ENCODE peak calls at places on chromosomes 6 and 20, in six cellular contexts. One of them, this sample, is unnamed.

GRCh38 chr6:7243188-7243942 is 69.6 kb downstream of the SSR1 start:
- DNase-seq in cerebellar nuclear complex: no peak
- DNase-seq in stimulated activated CD4-positive, alpha-beta T cell treated with anti-CD3 and anti-CD28 coated beads, Interleukin-1b, Interleukin-23, amount 100 ng/mL, for 1 hour: no peak
- DNase-seq in CD8-positive, alpha-beta memory T cell: peak; percentile 62
- DNase-seq in B cell: peak; percentile 70
- DNase-seq in RWPE1: peak; percentile 71
- DNase-seq in this sample: no peak

GRCh38 chr20:35013421-35014411 is 58.0 kb downstream of the MYH7B start:
- DNase-seq in RWPE1: no peak
- DNase-seq in B cell: no peak
- DNase-seq in cerebellar nuclear complex: no peak
- DNase-seq in stimulated activated CD4-positive, alpha-beta T cell treated with anti-CD3 and anti-CD28 coated beads, Interleukin-1b, Interleukin-23, amount 100 ng/mL, for 1 hour: no peak
- DNase-seq in CD8-positive, alpha-beta memory T cell: no peak
- DNase-seq in this sample: no peak

GRCh38 chr6:107333491-107333890 is 125.9 kb downstream of the PDSS2 start:
- DNase-seq in stimulated activated CD4-positive, alpha-beta T cell treated with anti-CD3 and anti-CD28 coated beads, Interleukin-1b, Interleukin-23, amount 100 ng/mL, for 1 hour: no peak
- DNase-seq in CD8-positive, alpha-beta memory T cell: no peak
- DNase-seq in B cell: no peak
- DNase-seq in RWPE1: no peak
- DNase-seq in cerebellar nuclear complex: no peak
- DNase-seq in this sample: no peak

GRCh38 chr20:25058797-25059486 is 1.0 kb upstream of the ACSS1 start:
- DNase-seq in RWPE1: no peak
- DNase-seq in CD8-positive, alpha-beta memory T cell: peak; percentile 36
- DNase-seq in B cell: no peak
- DNase-seq in stimulated activated CD4-positive, alpha-beta T cell treated with anti-CD3 and anti-CD28 coated beads, Interleukin-1b, Interleukin-23, amount 100 ng/mL, for 1 hour: no peak
- DNase-seq in cerebellar nuclear complex: no peak
- DNase-seq in this sample: peak; percentile 69

GRCh38 chr6:24229694-24230093 is 103.7 kb downstream of the NRSN1 start:
- DNase-seq in stimulated activated CD4-positive, alpha-beta T cell treated with anti-CD3 and anti-CD28 coated beads, Interleukin-1b, Interleukin-23, amount 100 ng/mL, for 1 hour: no peak
- DNase-seq in RWPE1: no peak
- DNase-seq in cerebellar nuclear complex: no peak
- DNase-seq in B cell: no peak
- DNase-seq in CD8-positive, alpha-beta memory T cell: no peak
- DNase-seq in this sample: no peak

GRCh38 chr20:4889446-4889845 is 111.9 kb downstream of the SLC23A2 start:
- DNase-seq in B cell: no peak
- DNase-seq in stimulated activated CD4-positive, alpha-beta T cell treated with anti-CD3 and anti-CD28 coated beads, Interleukin-1b, Interleukin-23, amount 100 ng/mL, for 1 hour: no peak
- DNase-seq in cerebellar nuclear complex: no peak
- DNase-seq in CD8-positive, alpha-beta memory T cell: no peak
- DNase-seq in RWPE1: no peak
- DNase-seq in this sample: no peak

GRCh38 chr20:62668441-62669027 is 26.2 kb downstream of the SLCO4A1 start:
- DNase-seq in RWPE1: peak; percentile 96
- DNase-seq in B cell: peak; percentile 47
- DNase-seq in CD8-positive, alpha-beta memory T cell: peak; percentile 33
- DNase-seq in cerebellar nuclear complex: peak; percentile 9
- DNase-seq in stimulated activated CD4-positive, alpha-beta T cell treated with anti-CD3 and anti-CD28 coated beads, Interleukin-1b, Interleukin-23, amount 100 ng/mL, for 1 hour: no peak
- DNase-seq in this sample: peak; percentile 83

GRCh38 chr6:15518057-15518456 is 144.8 kb downstream of the DTNBP1 start:
- DNase-seq in B cell: no peak
- DNase-seq in CD8-positive, alpha-beta memory T cell: no peak
- DNase-seq in RWPE1: no peak
- DNase-seq in stimulated activated CD4-positive, alpha-beta T cell treated with anti-CD3 and anti-CD28 coated beads, Interleukin-1b, Interleukin-23, amount 100 ng/mL, for 1 hour: no peak
- DNase-seq in cerebellar nuclear complex: no peak
- DNase-seq in this sample: no peak

GRCh38 chr20:21507275-21508229 is 6.3 kb downstream of the NKX2-2 start:
- DNase-seq in RWPE1: no peak
- DNase-seq in stimulated activated CD4-positive, alpha-beta T cell treated with anti-CD3 and anti-CD28 coated beads, Interleukin-1b, Interleukin-23, amount 100 ng/mL, for 1 hour: no peak
- DNase-seq in B cell: no peak
- DNase-seq in cerebellar nuclear complex: no peak
- DNase-seq in CD8-positive, alpha-beta memory T cell: no peak
- DNase-seq in this sample: no peak

GRCh38 chr6:13013681-13014550 is 297.3 kb downstream of the PHACTR1 start:
- DNase-seq in stimulated activated CD4-positive, alpha-beta T cell treated with anti-CD3 and anti-CD28 coated beads, Interleukin-1b, Interleukin-23, amount 100 ng/mL, for 1 hour: no peak
- DNase-seq in CD8-positive, alpha-beta memory T cell: no peak
- DNase-seq in RWPE1: no peak
- DNase-seq in cerebellar nuclear complex: no peak
- DNase-seq in B cell: peak; percentile 17
- DNase-seq in this sample: peak; percentile 61

GRCh38 chr6:160077526-160077925 is 44.1 kb upstream of the SLC22A1 start:
- DNase-seq in B cell: no peak
- DNase-seq in cerebellar nuclear complex: no peak
- DNase-seq in RWPE1: no peak
- DNase-seq in stimulated activated CD4-positive, alpha-beta T cell treated with anti-CD3 and anti-CD28 coated beads, Interleukin-1b, Interleukin-23, amount 100 ng/mL, for 1 hour: no peak
- DNase-seq in CD8-positive, alpha-beta memory T cell: no peak
- DNase-seq in this sample: no peak

GRCh38 chr6:3466488-3467219 is 9.8 kb upstream of the SLC22A23 start:
- DNase-seq in RWPE1: no peak
- DNase-seq in CD8-positive, alpha-beta memory T cell: no peak
- DNase-seq in B cell: no peak
- DNase-seq in cerebellar nuclear complex: no peak
- DNase-seq in stimulated activated CD4-positive, alpha-beta T cell treated with anti-CD3 and anti-CD28 coated beads, Interleukin-1b, Interleukin-23, amount 100 ng/mL, for 1 hour: no peak
- DNase-seq in this sample: no peak

GRCh38 chr20:14337400-14338171 is at the start of gene FLRT3:
- DNase-seq in CD8-positive, alpha-beta memory T cell: no peak
- DNase-seq in B cell: peak; percentile 58
- DNase-seq in RWPE1: peak; percentile 93
- DNase-seq in cerebellar nuclear complex: peak; percentile 97
- DNase-seq in stimulated activated CD4-positive, alpha-beta T cell treated with anti-CD3 and anti-CD28 coated beads, Interleukin-1b, Interleukin-23, amount 100 ng/mL, for 1 hour: no peak
- DNase-seq in this sample: peak; percentile 65

GRCh38 chr20:53534037-53534436 is 59.6 kb downstream of the ZNF217 start:
- DNase-seq in CD8-positive, alpha-beta memory T cell: no peak
- DNase-seq in cerebellar nuclear complex: no peak
- DNase-seq in B cell: no peak
- DNase-seq in RWPE1: no peak
- DNase-seq in stimulated activated CD4-positive, alpha-beta T cell treated with anti-CD3 and anti-CD28 coated beads, Interleukin-1b, Interleukin-23, amount 100 ng/mL, for 1 hour: no peak
- DNase-seq in this sample: no peak

GRCh38 chr6:151240861-151241642 is 1.3 kb downstream of the AKAP12 start:
- DNase-seq in cerebellar nuclear complex: no peak
- DNase-seq in RWPE1: peak; percentile 52
- DNase-seq in B cell: no peak
- DNase-seq in CD8-positive, alpha-beta memory T cell: no peak
- DNase-seq in stimulated activated CD4-positive, alpha-beta T cell treated with anti-CD3 and anti-CD28 coated beads, Interleukin-1b, Interleukin-23, amount 100 ng/mL, for 1 hour: no peak
- DNase-seq in this sample: peak; percentile 78

GRCh38 chr6:132730560-132730959 is 16.7 kb upstream of the VNN1 start:
- DNase-seq in RWPE1: no peak
- DNase-seq in B cell: no peak
- DNase-seq in CD8-positive, alpha-beta memory T cell: no peak
- DNase-seq in cerebellar nuclear complex: no peak
- DNase-seq in stimulated activated CD4-positive, alpha-beta T cell treated with anti-CD3 and anti-CD28 coated beads, Interleukin-1b, Interleukin-23, amount 100 ng/mL, for 1 hour: no peak
- DNase-seq in this sample: no peak

GRCh38 chr6:167581637-167582036 is 245.1 kb upstream of the AFDN start:
- DNase-seq in stimulated activated CD4-positive, alpha-beta T cell treated with anti-CD3 and anti-CD28 coated beads, Interleukin-1b, Interleukin-23, amount 100 ng/mL, for 1 hour: no peak
- DNase-seq in B cell: no peak
- DNase-seq in RWPE1: no peak
- DNase-seq in CD8-positive, alpha-beta memory T cell: no peak
- DNase-seq in cerebellar nuclear complex: no peak
- DNase-seq in this sample: no peak

GRCh38 chr6:66199146-66199545 is 492.1 kb upstream of the EYS start:
- DNase-seq in B cell: no peak
- DNase-seq in CD8-positive, alpha-beta memory T cell: no peak
- DNase-seq in cerebellar nuclear complex: no peak
- DNase-seq in RWPE1: no peak
- DNase-seq in stimulated activated CD4-positive, alpha-beta T cell treated with anti-CD3 and anti-CD28 coated beads, Interleukin-1b, Interleukin-23, amount 100 ng/mL, for 1 hour: no peak
- DNase-seq in this sample: no peak

GRCh38 chr6:2749972-2750600 is 636 bp downstream of the MYLK4 start:
- DNase-seq in B cell: peak; percentile 78
- DNase-seq in cerebellar nuclear complex: peak; percentile 17
- DNase-seq in RWPE1: peak; percentile 45
- DNase-seq in CD8-positive, alpha-beta memory T cell: peak; percentile 53
- DNase-seq in stimulated activated CD4-positive, alpha-beta T cell treated with anti-CD3 and anti-CD28 coated beads, Interleukin-1b, Interleukin-23, amount 100 ng/mL, for 1 hour: peak; percentile 64
- DNase-seq in this sample: peak; percentile 72

GRCh38 chr6:151067684-151068596 is 171.8 kb upstream of the AKAP12 start:
- DNase-seq in stimulated activated CD4-positive, alpha-beta T cell treated with anti-CD3 and anti-CD28 coated beads, Interleukin-1b, Interleukin-23, amount 100 ng/mL, for 1 hour: no peak
- DNase-seq in cerebellar nuclear complex: no peak
- DNase-seq in RWPE1: peak; percentile 68
- DNase-seq in CD8-positive, alpha-beta memory T cell: no peak
- DNase-seq in B cell: no peak
- DNase-seq in this sample: peak; percentile 77

GRCh38 chr6:158698876-158699440 is 49.1 kb downstream of the SYTL3 start:
- DNase-seq in CD8-positive, alpha-beta memory T cell: no peak
- DNase-seq in stimulated activated CD4-positive, alpha-beta T cell treated with anti-CD3 and anti-CD28 coated beads, Interleukin-1b, Interleukin-23, amount 100 ng/mL, for 1 hour: no peak
- DNase-seq in RWPE1: no peak
- DNase-seq in B cell: no peak
- DNase-seq in cerebellar nuclear complex: no peak
- DNase-seq in this sample: no peak

GRCh38 chr20:34022154-34022842 is 28.6 kb downstream of the RALY start:
- DNase-seq in CD8-positive, alpha-beta memory T cell: peak; percentile 31
- DNase-seq in stimulated activated CD4-positive, alpha-beta T cell treated with anti-CD3 and anti-CD28 coated beads, Interleukin-1b, Interleukin-23, amount 100 ng/mL, for 1 hour: no peak
- DNase-seq in cerebellar nuclear complex: no peak
- DNase-seq in RWPE1: peak; percentile 64
- DNase-seq in B cell: peak; percentile 37
- DNase-seq in this sample: no peak

GRCh38 chr20:47360489-47361267 is 4.2 kb upstream of the ZMYND8 start:
- DNase-seq in CD8-positive, alpha-beta memory T cell: no peak
- DNase-seq in cerebellar nuclear complex: peak; percentile 83
- DNase-seq in RWPE1: peak; percentile 79
- DNase-seq in stimulated activated CD4-positive, alpha-beta T cell treated with anti-CD3 and anti-CD28 coated beads, Interleukin-1b, Interleukin-23, amount 100 ng/mL, for 1 hour: no peak
- DNase-seq in B cell: no peak
- DNase-seq in this sample: peak; percentile 92

GRCh38 chr6:27873101-27874030 is 38.8 kb downstream of the OR2B2 start:
- DNase-seq in B cell: peak; percentile 76
- DNase-seq in stimulated activated CD4-positive, alpha-beta T cell treated with anti-CD3 and anti-CD28 coated beads, Interleukin-1b, Interleukin-23, amount 100 ng/mL, for 1 hour: no peak
- DNase-seq in CD8-positive, alpha-beta memory T cell: peak; percentile 69
- DNase-seq in cerebellar nuclear complex: no peak
- DNase-seq in RWPE1: no peak
- DNase-seq in this sample: peak; percentile 79

GRCh38 chr6:42197574-42198362 is 3.0 kb upstream of the GUCA1B start:
- DNase-seq in cerebellar nuclear complex: no peak
- DNase-seq in B cell: no peak
- DNase-seq in CD8-positive, alpha-beta memory T cell: no peak
- DNase-seq in RWPE1: no peak
- DNase-seq in stimulated activated CD4-positive, alpha-beta T cell treated with anti-CD3 and anti-CD28 coated beads, Interleukin-1b, Interleukin-23, amount 100 ng/mL, for 1 hour: no peak
- DNase-seq in this sample: no peak

GRCh38 chr20:24984963-24985640 is 7.4 kb downstream of the APMAP start:
- DNase-seq in stimulated activated CD4-positive, alpha-beta T cell treated with anti-CD3 and anti-CD28 coated beads, Interleukin-1b, Interleukin-23, amount 100 ng/mL, for 1 hour: no peak
- DNase-seq in B cell: no peak
- DNase-seq in RWPE1: no peak
- DNase-seq in cerebellar nuclear complex: no peak
- DNase-seq in CD8-positive, alpha-beta memory T cell: no peak
- DNase-seq in this sample: no peak

GRCh38 chr6:124984668-124985338 is 22.6 kb downstream of the RNF217 start:
- DNase-seq in B cell: no peak
- DNase-seq in cerebellar nuclear complex: no peak
- DNase-seq in stimulated activated CD4-positive, alpha-beta T cell treated with anti-CD3 and anti-CD28 coated beads, Interleukin-1b, Interleukin-23, amount 100 ng/mL, for 1 hour: no peak
- DNase-seq in RWPE1: no peak
- DNase-seq in CD8-positive, alpha-beta memory T cell: no peak
- DNase-seq in this sample: no peak

GRCh38 chr20:10990625-10991382 is 317.0 kb upstream of the JAG1 start:
- DNase-seq in CD8-positive, alpha-beta memory T cell: no peak
- DNase-seq in stimulated activated CD4-positive, alpha-beta T cell treated with anti-CD3 and anti-CD28 coated beads, Interleukin-1b, Interleukin-23, amount 100 ng/mL, for 1 hour: no peak
- DNase-seq in RWPE1: no peak
- DNase-seq in cerebellar nuclear complex: no peak
- DNase-seq in B cell: no peak
- DNase-seq in this sample: no peak

GRCh38 chr6:128483472-128484135 is 36.8 kb downstream of the PTPRK start:
- DNase-seq in B cell: no peak
- DNase-seq in RWPE1: no peak
- DNase-seq in stimulated activated CD4-positive, alpha-beta T cell treated with anti-CD3 and anti-CD28 coated beads, Interleukin-1b, Interleukin-23, amount 100 ng/mL, for 1 hour: no peak
- DNase-seq in cerebellar nuclear complex: no peak
- DNase-seq in CD8-positive, alpha-beta memory T cell: no peak
- DNase-seq in this sample: no peak

GRCh38 chr20:57278457-57278856 is 12.0 kb upstream of the BMP7 start:
- DNase-seq in cerebellar nuclear complex: no peak
- DNase-seq in CD8-positive, alpha-beta memory T cell: no peak
- DNase-seq in stimulated activated CD4-positive, alpha-beta T cell treated with anti-CD3 and anti-CD28 coated beads, Interleukin-1b, Interleukin-23, amount 100 ng/mL, for 1 hour: no peak
- DNase-seq in B cell: no peak
- DNase-seq in RWPE1: no peak
- DNase-seq in this sample: no peak

GRCh38 chr6:30160791-30161261 is at the start of gene TRIM10:
- DNase-seq in B cell: no peak
- DNase-seq in RWPE1: no peak
- DNase-seq in cerebellar nuclear complex: no peak
- DNase-seq in CD8-positive, alpha-beta memory T cell: no peak
- DNase-seq in stimulated activated CD4-positive, alpha-beta T cell treated with anti-CD3 and anti-CD28 coated beads, Interleukin-1b, Interleukin-23, amount 100 ng/mL, for 1 hour: no peak
- DNase-seq in this sample: no peak

GRCh38 chr20:10476319-10476724 is 41.2 kb downstream of the SLX4IP start:
- DNase-seq in stimulated activated CD4-positive, alpha-beta T cell treated with anti-CD3 and anti-CD28 coated beads, Interleukin-1b, Interleukin-23, amount 100 ng/mL, for 1 hour: no peak
- DNase-seq in cerebellar nuclear complex: no peak
- DNase-seq in B cell: peak; percentile 44
- DNase-seq in CD8-positive, alpha-beta memory T cell: no peak
- DNase-seq in RWPE1: no peak
- DNase-seq in this sample: no peak